ENCODE peak calls at places on chromosomes 4 and X, in six cellular contexts. G, Z, O, I, X and E are unnamed samples.

GRCh38 chr4:135185256-135185655 is 983.7 kb upstream of the PABPC4L start:
- DNase-seq in G (no peak), Z (no peak), O (no peak), I (no peak), X (no peak), E (peak)

GRCh38 chrX:22748093-22748999 is 251.4 kb upstream of the DDX53 start:
- DNase-seq in G (peak), Z (no peak), O (peak), I (peak), X (peak), E (peak)

GRCh38 chr4:98994474-98995182 is 893 bp upstream of the METAP1 start:
- DNase-seq in G (peak), Z (no peak), O (no peak), I (no peak), X (no peak), E (peak)

GRCh38 chr4:6815029-6815836 is 32.7 kb downstream of the KIAA0232 start:
- DNase-seq in G (no peak), Z (no peak), O (no peak), I (no peak), X (no peak), E (peak)

GRCh38 chr4:78237360-78237759 is 180.2 kb downstream of the FRAS1 start:
- DNase-seq in G (no peak), Z (no peak), O (no peak), I (no peak), X (no peak), E (no peak)

GRCh38 chrX:53678667-53679066 is 7.9 kb downstream of the HUWE1 start:
- DNase-seq in G (peak), Z (no peak), O (peak), I (no peak), X (no peak), E (peak)

GRCh38 chr4:108433832-108434231 is 186.5 kb upstream of the RPL34 start:
- DNase-seq in G (peak), Z (no peak), O (no peak), I (no peak), X (no peak), E (peak)

GRCh38 chr4:36394352-36394903 is 113.0 kb downstream of the DTHD1 start:
- DNase-seq in G (no peak), Z (no peak), O (no peak), I (no peak), X (no peak), E (peak)

GRCh38 chr4:30543057-30543456 is 177.1 kb upstream of the PCDH7 start:
- DNase-seq in G (no peak), Z (no peak), O (no peak), I (no peak), X (no peak), E (no peak)

GRCh38 chr4:76430519-76431388 is 4.3 kb upstream of the SHROOM3 start:
- DNase-seq in G (peak), Z (no peak), O (peak), I (no peak), X (no peak), E (peak)

GRCh38 chr4:76420311-76420710 is 630 bp downstream of the CCDC158 start:
- DNase-seq in G (no peak), Z (no peak), O (no peak), I (no peak), X (no peak), E (no peak)

GRCh38 chr4:76420901-76421581 is at the start of gene CCDC158:
- DNase-seq in G (no peak), Z (peak), O (no peak), I (no peak), X (peak), E (peak)

GRCh38 chr4:76429636-76430035 is 5.4 kb upstream of the SHROOM3 start:
- DNase-seq in G (no peak), Z (no peak), O (peak), I (no peak), X (no peak), E (no peak)

DNA sequence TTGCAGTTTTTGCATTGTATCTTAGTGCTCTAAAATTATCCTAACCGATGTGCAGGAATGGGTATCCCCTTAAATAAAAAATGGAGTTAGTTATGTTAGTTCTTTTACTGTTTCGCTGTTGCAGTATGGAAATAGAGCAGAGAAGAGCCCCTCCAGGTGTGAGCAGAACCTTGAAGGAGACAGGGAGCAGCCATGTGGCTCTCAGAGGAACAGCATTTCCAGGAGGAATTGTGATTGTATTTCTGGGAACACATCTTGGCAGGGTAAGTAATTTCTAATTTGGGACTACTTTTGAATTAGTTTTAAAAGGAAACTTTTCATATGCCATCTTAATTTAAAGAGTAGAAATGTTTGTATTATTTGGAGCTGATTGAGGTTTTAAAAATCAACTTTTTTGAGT is 5.3 kb upstream of the CCDC158 start:
- DNase-seq in G (no peak), Z (no peak), O (no peak), I (no peak), X (no peak), E (no peak)
- TF ChIP-seq CTCF in G (peak), Z (no peak), O (no peak), I (peak), X (no peak), E (peak)

GRCh38 chr4:131547506-131547981 is 1601.5 kb upstream of the PCDH10 start:
- DNase-seq in G (no peak), Z (no peak), O (no peak), I (no peak), X (no peak), E (no peak)

DNA sequence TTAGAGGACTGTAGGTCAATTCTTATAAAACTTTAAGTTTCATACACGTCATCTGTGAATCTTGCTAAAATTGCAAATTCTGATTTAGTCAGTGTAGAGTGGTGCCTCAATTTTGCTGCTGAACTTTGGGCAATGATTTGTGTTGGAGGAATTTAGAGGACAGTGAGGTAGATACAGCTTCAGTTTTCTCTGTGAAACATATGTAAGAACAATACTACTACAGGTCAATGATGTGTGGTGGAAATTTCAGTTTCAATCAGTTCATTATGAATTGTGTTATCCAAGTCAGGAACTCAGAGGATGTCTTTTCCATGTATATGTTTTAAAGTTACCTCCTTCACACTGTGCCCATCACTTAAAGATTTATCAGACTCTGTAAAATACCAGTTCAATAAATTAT is 1597.8 kb upstream of the PCDH10 start:
- DNase-seq in G (no peak), Z (no peak), O (no peak), I (no peak), X (no peak), E (no peak)
- H3K4me3 ChIP-seq in G (no peak), Z (no peak), O (no peak), I (no peak), X (no peak), E (no peak)

GRCh38 chr4:156374894-156375293 is 421.2 kb upstream of the CTSO start:
- DNase-seq in G (no peak), Z (no peak), O (no peak), I (no peak), X (no peak), E (no peak)

GRCh38 chr4:156377036-156377700 is 423.5 kb upstream of the CTSO start:
- DNase-seq in G (peak), Z (no peak), O (no peak), I (no peak), X (no peak), E (no peak)

GRCh38 chr4:156374069-156374468 is 420.4 kb upstream of the CTSO start:
- DNase-seq in G (no peak), Z (no peak), O (no peak), I (no peak), X (no peak), E (no peak)

DNA sequence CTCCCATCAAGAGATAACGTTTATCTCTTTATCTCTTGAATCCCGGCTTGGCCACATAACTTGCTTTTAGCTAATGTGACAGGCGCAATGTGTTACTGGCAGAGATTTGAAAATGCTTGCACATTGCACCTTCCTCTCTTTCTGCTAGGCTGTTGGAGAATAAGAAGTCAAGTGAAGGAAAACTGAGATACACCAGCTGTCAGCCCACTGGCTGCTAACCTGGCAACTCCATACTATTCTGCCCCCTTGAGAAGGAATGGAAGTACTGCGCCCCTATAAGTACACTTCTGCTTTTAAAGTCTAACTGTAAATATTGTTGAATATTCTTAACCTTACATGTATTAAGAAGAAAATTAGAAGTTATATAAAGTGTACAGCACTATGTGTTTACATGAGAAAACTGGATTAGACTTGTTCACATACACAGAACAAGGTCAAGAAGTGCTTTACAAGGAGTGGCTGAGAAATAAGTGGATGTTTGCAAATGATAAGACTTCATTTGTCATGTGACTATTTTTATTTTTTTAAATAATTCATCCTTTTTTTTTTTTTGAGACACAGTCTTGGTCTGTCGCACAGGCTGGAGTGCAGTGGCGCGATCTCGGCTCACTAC is 424.5 kb upstream of the CTSO start:
- DNase-seq in G (peak), Z (no peak), O (peak), I (no peak), X (no peak), E (peak)
- TF ChIP-seq CTCF in G (peak), Z (peak), O (peak), I (peak), X (peak), E (peak)

GRCh38 chrX:10534611-10535010 is 85.8 kb downstream of the MID1 start:
- DNase-seq in G (peak), Z (no peak), O (no peak), I (no peak), X (no peak), E (no peak)
- H3K4me3 ChIP-seq in G (no peak), Z (no peak), O (no peak), I (no peak), X (no peak), E (no peak)

GRCh38 chr4:120920666-120921065 is 1.9 kb downstream of the PRDM5 start:
- DNase-seq in G (no peak), Z (no peak), O (no peak), I (no peak), X (no peak), E (no peak)

GRCh38 chr4:120918788-120919187 is 3.7 kb downstream of the PRDM5 start:
- DNase-seq in G (no peak), Z (no peak), O (no peak), I (no peak), X (peak), E (no peak)

GRCh38 chr4:120921456-120922389 is 803 bp downstream of the PRDM5 start:
- DNase-seq in G (peak), Z (peak), O (no peak), I (peak), X (peak), E (peak)

GRCh38 chr4:120918092-120918491 is 4.4 kb downstream of the PRDM5 start:
- DNase-seq in G (no peak), Z (no peak), O (no peak), I (no peak), X (no peak), E (no peak)

DNA sequence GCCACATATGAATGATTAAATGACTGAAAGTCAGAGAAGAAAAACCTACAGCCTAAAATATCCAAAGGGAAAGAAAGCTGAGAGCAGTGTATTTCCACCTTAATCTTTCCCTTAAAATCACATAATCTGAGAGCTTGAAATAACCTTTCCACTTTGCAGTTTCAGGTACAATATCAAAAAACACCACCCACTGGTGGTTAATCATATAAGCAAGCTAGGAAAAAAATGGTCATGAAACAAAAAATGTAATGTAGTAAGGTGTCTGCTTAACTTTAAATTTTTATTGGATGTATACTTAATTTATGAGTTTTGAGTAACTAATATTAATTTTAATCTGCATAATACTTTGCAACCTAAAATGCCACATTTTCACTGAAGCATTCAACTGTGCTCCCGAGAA is 3.2 kb downstream of the PRDM5 start:
- DNase-seq in G (no peak), Z (no peak), O (no peak), I (no peak), X (no peak), E (peak)
- TF ChIP-seq CTCF in G (no peak), Z (no peak), O (no peak), I (no peak), X (no peak), E (no peak)

DNA sequence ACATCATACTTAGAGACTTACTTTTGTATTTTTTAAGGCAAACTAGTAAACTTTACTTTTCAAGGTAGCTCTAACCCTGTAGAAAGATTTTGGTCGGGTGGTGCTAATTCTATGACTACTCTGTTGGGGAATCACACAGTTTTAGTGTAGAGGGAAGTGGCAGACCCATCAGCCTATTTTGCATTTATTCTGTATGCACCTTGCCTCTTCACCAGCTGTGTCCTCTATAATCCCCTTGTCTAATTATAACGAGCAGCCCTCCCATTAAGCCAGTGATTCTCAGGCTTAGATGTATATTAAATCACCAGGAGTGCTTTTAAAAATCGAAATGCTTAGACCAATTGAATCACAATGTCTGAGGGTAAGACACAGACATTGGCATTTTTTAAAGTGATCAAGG is 78.1 kb downstream of the GALNT7 start:
- DNase-seq in G (no peak), Z (no peak), O (no peak), I (no peak), X (no peak), E (no peak)
- H3K4me3 ChIP-seq in G (no peak), Z (no peak), O (no peak), I (no peak), X (no peak), E (no peak)

GRCh38 chrX:51494409-51494808 is 2.0 kb downstream of the NUDT11 start:
- DNase-seq in G (peak), Z (no peak), O (no peak), I (no peak), X (no peak), E (no peak)
- TF ChIP-seq CTCF in G (no peak), Z (no peak), O (no peak), I (no peak), X (no peak), E (no peak)